ENCODE peak calls at places on chromosomes 16 and 17, in ten cellular contexts. V is psoas muscle; X is NCI-H1105 treated with DMSO at 0.1 percent for 48 hours; I is activated naive CD4-positive, alpha-beta T cell; M is left ventricle myocardium inferior; G is pons; F is HFF-Myc; T is hippocampal formation; K is astrocyte of the cerebellum; L is T-helper 9 cell. O is an unnamed sample.

GRCh38 chr16:13913374-13914292 is 6.3 kb upstream of the ERCC4 start:
- DNase-seq in K (no peak), V (no peak), M (no peak), I (no peak), X (no peak), L (no peak), G (no peak), F (no peak), T (no peak), O (no peak)

GRCh38 chr17:64277831-64278562 is 14.9 kb upstream of the TEX2 start:
- DNase-seq in F (no peak), I (no peak), X (no peak), K (no peak), T (peak), V (no peak), G (peak), L (no peak), M (no peak), O (no peak)

GRCh38 chr17:2090804-2091534 is 36.1 kb downstream of the HIC1 start:
- DNase-seq in M (peak), I (no peak), F (peak), T (peak), L (no peak), G (no peak), K (peak), V (peak), X (no peak), O (peak)

GRCh38 chr17:66494023-66494803 is 191.8 kb downstream of the PRKCA start:
- DNase-seq in L (no peak), F (peak), G (no peak), K (no peak), X (no peak), M (no peak), T (no peak), V (no peak), I (no peak), O (peak)

GRCh38 chr17:80465316-80465974 is 11.0 kb downstream of the NPTX1 start:
- DNase-seq in G (no peak), X (no peak), M (no peak), I (no peak), K (no peak), T (no peak), L (no peak), F (no peak), V (peak), O (no peak)

GRCh38 chr17:10336393-10336792 is 36.4 kb downstream of the MYH13 start:
- DNase-seq in G (no peak), M (no peak), I (no peak), L (no peak), K (no peak), T (no peak), F (no peak), X (no peak), V (no peak), O (no peak)

GRCh38 chr16:87411375-87412271 is 19.5 kb downstream of the MAP1LC3B start:
- DNase-seq in X (no peak), F (no peak), T (no peak), L (no peak), G (no peak), V (no peak), I (no peak), M (peak), K (no peak), O (no peak)

GRCh38 chr17:36124879-36125824 is 21.5 kb downstream of the CCL4 start:
- DNase-seq in F (no peak), V (no peak), L (no peak), X (no peak), T (no peak), G (no peak), I (no peak), M (no peak), K (no peak), O (no peak)

GRCh38 chr17:77778636-77779524 is 179.6 kb upstream of the TNRC6C start:
- DNase-seq in T (peak), V (peak), G (peak), M (peak), F (no peak), L (no peak), I (no peak), K (no peak), X (peak), O (no peak)

GRCh38 chr17:64123114-64123513 is 6.8 kb downstream of the ERN1 start:
- DNase-seq in V (no peak), G (no peak), X (no peak), L (no peak), T (no peak), M (no peak), K (no peak), F (no peak), I (no peak), O (no peak)

GRCh38 chr17:18960241-18960665 is 8.3 kb downstream of the SLC5A10 start:
- DNase-seq in V (no peak), G (no peak), K (no peak), I (no peak), X (no peak), T (no peak), M (no peak), F (no peak), L (no peak), O (no peak)

GRCh38 chr17:62704381-62704971 is 77.0 kb downstream of the MRC2 start:
- DNase-seq in T (no peak), K (no peak), G (peak), I (no peak), X (peak), L (no peak), M (no peak), F (no peak), V (peak), O (no peak)

GRCh38 chr16:86075839-86076440 is 177.0 kb downstream of the IRF8 start:
- DNase-seq in L (no peak), X (no peak), T (no peak), F (no peak), M (no peak), I (no peak), G (no peak), V (no peak), K (no peak), O (no peak)

GRCh38 chr16:87127766-87128147 is 189.4 kb downstream of the C16orf95 start:
- DNase-seq in T (no peak), K (no peak), G (no peak), M (no peak), F (no peak), I (no peak), X (no peak), V (no peak), L (no peak), O (no peak)

GRCh38 chr17:79071161-79071560 is 3.5 kb upstream of the ENGASE start:
- DNase-seq in V (no peak), T (no peak), M (no peak), L (no peak), G (no peak), X (no peak), K (no peak), I (no peak), F (no peak), O (no peak)

GRCh38 chr16:23640669-23640958 is 496 bp downstream of the PALB2 start:
- DNase-seq in I (no peak), L (no peak), F (no peak), T (no peak), G (peak), V (no peak), K (no peak), M (no peak), X (no peak), O (no peak)

GRCh38 chr16:78505544-78506371 is 406.3 kb downstream of the WWOX start:
- DNase-seq in X (no peak), G (peak), M (peak), T (peak), L (no peak), V (peak), K (peak), I (no peak), F (no peak), O (peak)

GRCh38 chr17:40724656-40725055 is 21.1 kb upstream of the KRT24 start:
- DNase-seq in V (no peak), G (no peak), F (no peak), K (no peak), M (no peak), I (no peak), X (no peak), L (no peak), T (no peak), O (no peak)

GRCh38 chr17:48540213-48540612 is 4.7 kb downstream of the HOXB2 start:
- DNase-seq in L (no peak), I (no peak), F (no peak), V (no peak), X (no peak), K (no peak), T (no peak), M (no peak), G (no peak), O (no peak)

GRCh38 chr16:63714876-63715275 is 1407.0 kb downstream of the CDH11 start:
- DNase-seq in F (no peak), M (no peak), X (peak), T (no peak), L (no peak), V (no peak), G (no peak), K (no peak), I (no peak), O (no peak)

GRCh38 chr16:84710686-84711085 is 10.9 kb downstream of the USP10 start:
- DNase-seq in F (no peak), M (no peak), K (no peak), L (no peak), X (no peak), V (no peak), T (no peak), I (no peak), G (no peak), O (no peak)

GRCh38 chr16:85555549-85556455 is 57.3 kb upstream of the GSE1 start:
- DNase-seq in I (no peak), T (no peak), M (peak), F (no peak), X (peak), L (no peak), G (no peak), V (no peak), K (no peak), O (no peak)

GRCh38 chr16:67029249-67030096 is 524 bp downstream of the CBFB start:
- DNase-seq in M (peak), V (peak), T (peak), I (peak), X (no peak), G (peak), K (no peak), F (no peak), L (peak), O (peak)

GRCh38 chr16:75860654-75861053 is 134.4 kb upstream of the CPHXL start:
- DNase-seq in G (peak), K (no peak), T (peak), X (peak), L (no peak), V (no peak), F (no peak), I (no peak), M (no peak), O (no peak)

GRCh38 chr17:35345926-35346771 is 27.3 kb downstream of the SLFN11 start:
- DNase-seq in F (no peak), G (peak), K (no peak), I (no peak), X (no peak), L (peak), M (peak), T (no peak), V (peak), O (peak)

GRCh38 chr17:78818932-78819331 is 21.7 kb downstream of the USP36 start:
- DNase-seq in F (no peak), L (peak), M (no peak), I (peak), T (no peak), K (no peak), X (no peak), V (peak), G (no peak), O (no peak)

GRCh38 chr16:47047804-47048203 is 74.3 kb upstream of the DNAJA2 start:
- DNase-seq in X (no peak), F (no peak), M (no peak), V (no peak), L (no peak), T (no peak), K (no peak), G (no peak), I (no peak), O (no peak)

GRCh38 chr16:67212766-67213165 is 13.8 kb downstream of the ELMO3 start:
- DNase-seq in V (no peak), K (no peak), M (no peak), L (no peak), T (no peak), F (no peak), I (no peak), X (no peak), G (no peak), O (peak)

GRCh38 chr17:47304191-47304590 is 19.6 kb upstream of the EFCAB13 start:
- DNase-seq in I (no peak), G (no peak), X (no peak), K (no peak), M (no peak), F (peak), L (no peak), V (no peak), T (no peak), O (no peak)

GRCh38 chr16:73365010-73365409 is 317.1 kb upstream of the ZFHX3 start:
- DNase-seq in I (no peak), V (no peak), X (peak), T (no peak), L (no peak), F (no peak), M (no peak), G (no peak), K (no peak), O (no peak)

GRCh38 chr16:15948532-15949209 is 745 bp upstream of the ABCC1 start:
- DNase-seq in X (no peak), K (no peak), G (no peak), L (no peak), T (no peak), F (no peak), I (no peak), V (no peak), M (no peak), O (peak)

GRCh38 chr17:81373536-81374160 is 21.6 kb upstream of the BAHCC1 start:
- DNase-seq in G (no peak), M (no peak), X (no peak), I (no peak), T (no peak), L (no peak), F (no peak), K (no peak), V (no peak), O (no peak)

GRCh38 chr16:71727545-71728324 is 3.2 kb upstream of the PHLPP2 start:
- DNase-seq in G (no peak), F (no peak), T (no peak), I (no peak), X (no peak), V (no peak), K (no peak), L (no peak), M (no peak), O (no peak)

GRCh38 chr17:27836651-27837050 is 36.3 kb upstream of the NOS2 start:
- DNase-seq in T (no peak), V (no peak), K (no peak), G (no peak), I (no peak), L (no peak), F (no peak), M (no peak), X (no peak), O (no peak)

GRCh38 chr16:89291776-89292175 is 74.3 kb downstream of the ZNF778 start:
- DNase-seq in K (no peak), G (no peak), M (no peak), I (no peak), X (no peak), L (no peak), F (no peak), V (peak), T (no peak), O (no peak)

GRCh38 chr16:89581045-89581695 is 5.6 kb downstream of the CPNE7 start:
- DNase-seq in K (peak), F (peak), I (no peak), V (no peak), T (no peak), M (no peak), X (no peak), G (no peak), L (no peak), O (peak)

O was measured in kidney glomerular epithelial cell.